ENCODE peak calls at places on chromosomes 13 and 19, in nine cellular contexts. One of them, this sample, is unnamed. For H3K79me2, the result is how much of the 10 kb centered on the place peaks cover.

GRCh38 chr13:57630661-57631606 is 610 bp upstream of the PCDH17 start:
- DNase-seq in GM23248: peak
- DNase-seq in PC-3: peak
- DNase-seq in OCI-LY7: no peak
- DNase-seq in mesendoderm: peak
- DNase-seq in H9: peak
- DNase-seq in endothelial cell of umbilical vein: peak
- DNase-seq in H1: no peak
- DNase-seq in K562: no peak
- DNase-seq in this sample: peak

GRCh38 chr13:33322474-33322827 is 36.9 kb upstream of the STARD13 start:
- DNase-seq in mesendoderm: no peak
- DNase-seq in OCI-LY7: no peak
- DNase-seq in H1: no peak
- DNase-seq in endothelial cell of umbilical vein: no peak
- DNase-seq in H9: no peak
- DNase-seq in GM23248: peak
- DNase-seq in K562: no peak
- DNase-seq in PC-3: no peak
- DNase-seq in this sample: no peak

GRCh38 chr13:29369060-29369743 is 226.3 kb downstream of the SLC7A1 start:
- DNase-seq in H9: peak
- DNase-seq in H1: no peak
- DNase-seq in mesendoderm: peak
- DNase-seq in GM23248: peak
- DNase-seq in PC-3: peak
- DNase-seq in endothelial cell of umbilical vein: peak
- DNase-seq in K562: no peak
- DNase-seq in OCI-LY7: peak
- DNase-seq in this sample: peak

GRCh38 chr13:44843403-44843802 is 145.9 kb downstream of the NUFIP1 start:
- DNase-seq in endothelial cell of umbilical vein: no peak
- DNase-seq in GM23248: peak
- DNase-seq in H9: no peak
- DNase-seq in mesendoderm: no peak
- DNase-seq in OCI-LY7: no peak
- DNase-seq in K562: no peak
- DNase-seq in H1: no peak
- DNase-seq in PC-3: no peak
- DNase-seq in this sample: peak

GRCh38 chr19:48194041-48194871 is 23.8 kb downstream of the ZSWIM9 start:
- DNase-seq in GM23248: peak
- DNase-seq in H1: no peak
- DNase-seq in mesendoderm: peak
- DNase-seq in K562: peak
- DNase-seq in OCI-LY7: peak
- DNase-seq in PC-3: no peak
- DNase-seq in endothelial cell of umbilical vein: no peak
- DNase-seq in H9: peak
- DNase-seq in this sample: no peak

GRCh38 chr13:32897296-32897695 is 118.9 kb upstream of the KL start:
- DNase-seq in PC-3: no peak
- DNase-seq in GM23248: no peak
- DNase-seq in mesendoderm: no peak
- DNase-seq in endothelial cell of umbilical vein: no peak
- DNase-seq in OCI-LY7: no peak
- DNase-seq in K562: no peak
- DNase-seq in H9: no peak
- DNase-seq in H1: no peak
- DNase-seq in this sample: no peak

GRCh38 chr19:38759590-38760003 is 13.7 kb downstream of the LGALS7 start:
- DNase-seq in PC-3: no peak
- DNase-seq in OCI-LY7: no peak
- DNase-seq in endothelial cell of umbilical vein: no peak
- DNase-seq in GM23248: no peak
- DNase-seq in K562: no peak
- DNase-seq in H1: no peak
- DNase-seq in mesendoderm: no peak
- DNase-seq in H9: no peak
- DNase-seq in this sample: no peak

GRCh38 chr13:73754727-73755292 is 379.4 kb downstream of the KLF12 start:
- DNase-seq in GM23248: peak
- DNase-seq in PC-3: peak
- DNase-seq in endothelial cell of umbilical vein: peak
- DNase-seq in K562: peak
- DNase-seq in H1: no peak
- DNase-seq in OCI-LY7: peak
- DNase-seq in H9: no peak
- DNase-seq in mesendoderm: peak
- DNase-seq in this sample: peak

GRCh38 chr19:32404939-32405430 is 585 bp upstream of the DPY19L3 start:
- DNase-seq in PC-3: peak
- DNase-seq in GM23248: peak
- DNase-seq in H1: no peak
- DNase-seq in K562: no peak
- DNase-seq in mesendoderm: no peak
- DNase-seq in OCI-LY7: peak
- DNase-seq in H9: no peak
- DNase-seq in endothelial cell of umbilical vein: no peak
- DNase-seq in this sample: peak

GRCh38 chr13:114070098-114070799 is 62.2 kb downstream of the RASA3 start:
- DNase-seq in OCI-LY7: no peak
- DNase-seq in PC-3: no peak
- DNase-seq in GM23248: no peak
- DNase-seq in mesendoderm: no peak
- DNase-seq in H9: no peak
- DNase-seq in H1: no peak
- DNase-seq in endothelial cell of umbilical vein: no peak
- DNase-seq in K562: no peak
- DNase-seq in this sample: no peak

GRCh38 chr13:102912599-102912998 is 66.8 kb downstream of the ERCC5 start:
- DNase-seq in OCI-LY7: no peak
- DNase-seq in endothelial cell of umbilical vein: no peak
- DNase-seq in GM23248: no peak
- DNase-seq in H1: no peak
- DNase-seq in mesendoderm: no peak
- DNase-seq in H9: no peak
- DNase-seq in PC-3: no peak
- DNase-seq in K562: no peak
- DNase-seq in this sample: no peak

GRCh38 chr19:21020298-21021227 is at the start of gene ZNF430:
- DNase-seq in PC-3: peak
- DNase-seq in mesendoderm: peak
- DNase-seq in endothelial cell of umbilical vein: peak
- DNase-seq in H9: peak
- DNase-seq in K562: peak
- DNase-seq in OCI-LY7: peak
- DNase-seq in H1: peak
- DNase-seq in GM23248: peak
- DNase-seq in this sample: peak

GRCh38 chr13:102317593-102317992 is 84.3 kb downstream of the FGF14 start:
- DNase-seq in OCI-LY7: no peak
- DNase-seq in mesendoderm: peak
- DNase-seq in PC-3: no peak
- DNase-seq in H1: no peak
- DNase-seq in K562: no peak
- DNase-seq in GM23248: peak
- DNase-seq in H9: no peak
- DNase-seq in endothelial cell of umbilical vein: no peak
- DNase-seq in this sample: peak

GRCh38 chr13:45331981-45332830 is 8.8 kb downstream of the TPT1 start:
- DNase-seq in PC-3: peak
- DNase-seq in H9: no peak
- DNase-seq in mesendoderm: no peak
- DNase-seq in K562: no peak
- DNase-seq in H1: no peak
- DNase-seq in endothelial cell of umbilical vein: peak
- DNase-seq in GM23248: peak
- DNase-seq in OCI-LY7: no peak
- DNase-seq in this sample: peak

GRCh38 chr19:30307191-30307974 is 64.8 kb upstream of the ZNF536 start:
- DNase-seq in GM23248: no peak
- DNase-seq in K562: no peak
- DNase-seq in PC-3: no peak
- DNase-seq in endothelial cell of umbilical vein: no peak
- DNase-seq in H1: no peak
- DNase-seq in H9: no peak
- DNase-seq in mesendoderm: no peak
- DNase-seq in OCI-LY7: no peak
- DNase-seq in this sample: no peak

GRCh38 chr13:26707122-26708006 is 53.2 kb downstream of the GPR12 start:
- DNase-seq in endothelial cell of umbilical vein: peak
- DNase-seq in PC-3: peak
- DNase-seq in mesendoderm: peak
- DNase-seq in OCI-LY7: peak
- DNase-seq in K562: peak
- DNase-seq in GM23248: peak
- DNase-seq in H1: peak
- DNase-seq in H9: peak
- DNase-seq in this sample: peak

DNA sequence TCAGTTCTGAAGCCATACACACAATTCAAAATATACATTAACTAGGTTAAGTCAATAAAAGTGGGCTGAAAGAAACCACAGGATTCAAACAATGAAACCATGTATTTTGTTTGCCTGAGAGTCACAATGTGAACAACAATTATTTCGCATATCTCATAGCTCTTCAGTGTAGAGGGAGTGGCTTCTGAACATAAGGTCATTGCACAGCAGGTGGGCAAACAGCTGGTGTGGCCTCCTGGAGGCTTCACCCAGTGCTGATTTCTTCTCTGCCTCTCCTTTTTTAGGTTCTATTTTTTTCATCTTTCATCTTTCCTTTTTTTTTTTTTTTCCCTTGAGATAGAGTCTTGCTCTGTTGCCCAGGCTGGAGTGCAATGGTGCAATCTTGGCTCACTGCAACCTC is 40.4 kb upstream of the ZNF254 start:
- DNase-seq in H9: no peak
- DNase-seq in OCI-LY7: no peak
- DNase-seq in GM23248: no peak
- DNase-seq in K562: no peak
- DNase-seq in PC-3: no peak
- DNase-seq in H1: no peak
- DNase-seq in endothelial cell of umbilical vein: no peak
- DNase-seq in mesendoderm: no peak
- DNase-seq in this sample: no peak
- H3K79me2 ChIP-seq in H9: under half
- H3K79me2 ChIP-seq in OCI-LY7: under half
- H3K79me2 ChIP-seq in GM23248: under half
- H3K79me2 ChIP-seq in K562: under half
- H3K79me2 ChIP-seq in PC-3: under half
- H3K79me2 ChIP-seq in H1: under half
- H3K79me2 ChIP-seq in endothelial cell of umbilical vein: under half
- H3K79me2 ChIP-seq in mesendoderm: under half
- H3K79me2 ChIP-seq in this sample: under half

GRCh38 chr13:35500071-35500595 is 23.6 kb upstream of the MAB21L1 start:
- DNase-seq in H9: no peak
- DNase-seq in endothelial cell of umbilical vein: no peak
- DNase-seq in K562: no peak
- DNase-seq in H1: no peak
- DNase-seq in mesendoderm: no peak
- DNase-seq in PC-3: no peak
- DNase-seq in GM23248: no peak
- DNase-seq in OCI-LY7: no peak
- DNase-seq in this sample: no peak
- H3K27ac ChIP-seq in H9: no peak
- H3K27ac ChIP-seq in endothelial cell of umbilical vein: no peak
- H3K27ac ChIP-seq in K562: no peak
- H3K27ac ChIP-seq in H1: no peak
- H3K27ac ChIP-seq in mesendoderm: no peak
- H3K27ac ChIP-seq in PC-3: no peak
- H3K27ac ChIP-seq in GM23248: no peak
- H3K27ac ChIP-seq in OCI-LY7: no peak
- H3K27ac ChIP-seq in this sample: no peak

GRCh38 chr19:18708452-18709231 is 25.2 kb downstream of the CRTC1 start:
- DNase-seq in H9: no peak
- DNase-seq in mesendoderm: no peak
- DNase-seq in PC-3: no peak
- DNase-seq in GM23248: no peak
- DNase-seq in OCI-LY7: no peak
- DNase-seq in H1: no peak
- DNase-seq in endothelial cell of umbilical vein: no peak
- DNase-seq in K562: no peak
- DNase-seq in this sample: no peak

GRCh38 chr19:18709546-18709945 is 26.1 kb downstream of the CRTC1 start:
- DNase-seq in K562: no peak
- DNase-seq in H1: no peak
- DNase-seq in PC-3: no peak
- DNase-seq in mesendoderm: no peak
- DNase-seq in endothelial cell of umbilical vein: no peak
- DNase-seq in H9: no peak
- DNase-seq in OCI-LY7: no peak
- DNase-seq in GM23248: no peak
- DNase-seq in this sample: no peak

GRCh38 chr19:18710986-18711751 is 27.7 kb downstream of the CRTC1 start:
- DNase-seq in H9: no peak
- DNase-seq in PC-3: no peak
- DNase-seq in OCI-LY7: no peak
- DNase-seq in H1: no peak
- DNase-seq in endothelial cell of umbilical vein: no peak
- DNase-seq in mesendoderm: no peak
- DNase-seq in GM23248: peak
- DNase-seq in K562: no peak
- DNase-seq in this sample: peak

GRCh38 chr19:18711893-18712292 is 28.4 kb downstream of the CRTC1 start:
- DNase-seq in mesendoderm: no peak
- DNase-seq in H1: no peak
- DNase-seq in endothelial cell of umbilical vein: no peak
- DNase-seq in OCI-LY7: no peak
- DNase-seq in GM23248: no peak
- DNase-seq in H9: no peak
- DNase-seq in PC-3: no peak
- DNase-seq in K562: no peak
- DNase-seq in this sample: no peak

GRCh38 chr19:18710186-18710585 is 26.7 kb downstream of the CRTC1 start:
- DNase-seq in mesendoderm: no peak
- DNase-seq in OCI-LY7: no peak
- DNase-seq in endothelial cell of umbilical vein: no peak
- DNase-seq in K562: no peak
- DNase-seq in GM23248: no peak
- DNase-seq in PC-3: no peak
- DNase-seq in H9: no peak
- DNase-seq in H1: no peak
- DNase-seq in this sample: no peak
- H3K4me2 ChIP-seq in mesendoderm: no peak
- H3K4me2 ChIP-seq in OCI-LY7: no peak
- H3K4me2 ChIP-seq in endothelial cell of umbilical vein: no peak
- H3K4me2 ChIP-seq in K562: no peak
- H3K4me2 ChIP-seq in GM23248: no peak
- H3K4me2 ChIP-seq in PC-3: no peak
- H3K4me2 ChIP-seq in H9: no peak
- H3K4me2 ChIP-seq in H1: no peak
- H3K4me2 ChIP-seq in this sample: no peak

DNA sequence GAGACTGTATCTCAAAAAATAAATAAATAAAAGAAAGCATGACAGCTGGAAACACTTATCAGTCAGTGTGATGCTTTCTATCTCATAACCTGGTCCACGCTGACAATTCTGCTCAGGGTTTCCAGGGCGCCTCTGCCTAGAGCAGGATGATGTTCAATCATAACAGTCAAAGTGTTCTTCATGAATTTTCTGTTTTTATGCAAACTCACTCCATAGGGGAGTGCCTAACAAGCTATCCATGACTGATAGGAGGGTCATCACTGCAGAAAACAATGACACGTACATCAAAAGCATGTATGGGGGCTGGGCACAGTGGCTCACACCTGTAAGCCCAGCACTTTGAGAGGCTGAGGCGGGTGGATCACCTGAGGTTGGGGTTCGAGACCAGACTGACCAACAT is 41.4 kb upstream of the ZNF83 start:
- DNase-seq in H1: no peak
- DNase-seq in H9: no peak
- DNase-seq in endothelial cell of umbilical vein: no peak
- DNase-seq in OCI-LY7: no peak
- DNase-seq in K562: no peak
- DNase-seq in PC-3: peak
- DNase-seq in mesendoderm: no peak
- DNase-seq in GM23248: no peak
- DNase-seq in this sample: no peak
- H3K79me2 ChIP-seq in H1: under half
- H3K79me2 ChIP-seq in H9: under half
- H3K79me2 ChIP-seq in endothelial cell of umbilical vein: half or more
- H3K79me2 ChIP-seq in OCI-LY7: under half
- H3K79me2 ChIP-seq in K562: half or more
- H3K79me2 ChIP-seq in PC-3: half or more
- H3K79me2 ChIP-seq in mesendoderm: under half
- H3K79me2 ChIP-seq in GM23248: half or more
- H3K79me2 ChIP-seq in this sample: half or more